ENCODE peak calls at places on chromosomes 12 and 14, in five cellular contexts. U is PC-9, Y is cardiac fibroblast, W is left ventricle myocardium inferior, Z is AG09309. H is an unnamed sample.

GRCh38 chr14:60317609-60318008 is 68.6 kb downstream of the PPM1A start:
- DNase-seq in U (no peak), Z (no peak), W (no peak), Y (no peak), H (no peak)

GRCh38 chr14:24165785-24166184 is 4.7 kb downstream of the IRF9 start:
- DNase-seq in W (no peak), U (no peak), Y (no peak), Z (no peak), H (no peak)

GRCh38 chr12:132191715-132192553 is 47.7 kb downstream of the NOC4L start:
- DNase-seq in Z (no peak), U (no peak), W (no peak), Y (no peak), H (no peak)

GRCh38 chr12:47811581-47812484 is 7.9 kb downstream of the HDAC7 start:
- DNase-seq in U (no peak), Z (peak; percentile 62), Y (peak; percentile 92), W (peak; percentile 70), H (no peak)

GRCh38 chr12:3920378-3921141 is 47.4 kb upstream of the PARP11 start:
- DNase-seq in Z (no peak), Y (no peak), W (no peak), U (no peak), H (no peak)

GRCh38 chr14:71932229-71932951 is at the start of gene RGS6:
- DNase-seq in U (no peak), Z (no peak), Y (peak; percentile 8), W (peak; percentile 34), H (no peak)

GRCh38 chr14:95896628-95897027 is 20.0 kb downstream of the TUNAR start:
- DNase-seq in Y (no peak), Z (no peak), U (no peak), W (no peak), H (no peak)

GRCh38 chr12:75665216-75665615 is 153.8 kb upstream of the KRR1 start:
- DNase-seq in U (no peak), Z (no peak), Y (no peak), W (no peak), H (no peak)

GRCh38 chr14:42192659-42193425 is 586.2 kb downstream of the LRFN5 start:
- DNase-seq in W (no peak), Z (peak; percentile 99), U (peak; percentile 16), Y (peak; percentile 90), H (peak; percentile 98)

GRCh38 chr12:14194572-14194971 is 170.9 kb upstream of the ATF7IP start:
- DNase-seq in Y (no peak), Z (no peak), W (no peak), U (no peak), H (no peak)

GRCh38 chr12:6233121-6233971 is 33.1 kb downstream of the CD9 start:
- DNase-seq in Y (peak; percentile 26), Z (no peak), U (no peak), W (no peak), H (no peak)

GRCh38 chr12:94925729-94926128 is 77.8 kb downstream of the NDUFA12 start:
- DNase-seq in Y (no peak), Z (no peak), W (no peak), U (no peak), H (no peak)

GRCh38 chr14:84468153-84468552 is 1061.8 kb upstream of the FLRT2 start:
- DNase-seq in Z (no peak), Y (no peak), W (no peak), U (no peak), H (no peak)

GRCh38 chr12:131103614-131104463 is 150.1 kb downstream of the ADGRD1 start:
- DNase-seq in Y (no peak), Z (no peak), W (no peak), U (no peak), H (no peak)

GRCh38 chr14:56216631-56217379 is 98.6 kb downstream of the PELI2 start:
- DNase-seq in Y (peak; percentile 57), W (peak; percentile 54), U (no peak), Z (no peak), H (no peak)

GRCh38 chr14:69274321-69274720 is 14.4 kb downstream of the GALNT16 start:
- DNase-seq in U (no peak), W (no peak), Z (no peak), Y (no peak), H (no peak)

GRCh38 chr12:4164591-4165558 is 108.7 kb upstream of the CCND2 start:
- DNase-seq in Y (peak; percentile 50), W (peak; percentile 40), Z (no peak), U (no peak), H (no peak)

GRCh38 chr12:66516133-66516532 is 162.7 kb downstream of the GRIP1 start:
- DNase-seq in Z (no peak), U (no peak), W (no peak), Y (no peak), H (no peak)

GRCh38 chr14:58866386-58866785 is 228.6 kb downstream of the DACT1 start:
- DNase-seq in U (no peak), Z (no peak), Y (peak; percentile 27), W (no peak), H (no peak)

GRCh38 chr12:70798016-70798768 is 122.3 kb downstream of the PTPRR start:
- DNase-seq in U (no peak), W (no peak), Z (no peak), Y (peak; percentile 1), H (no peak)

GRCh38 chr14:104223101-104223809 is 84.9 kb downstream of the KIF26A start:
- DNase-seq in U (no peak), W (no peak), Y (no peak), Z (no peak), H (no peak)

GRCh38 chr14:95442016-95442632 is 74.3 kb downstream of the SYNE3 start:
- DNase-seq in U (no peak), Y (no peak), Z (no peak), W (no peak), H (no peak)

GRCh38 chr12:96883571-96883970 is 23.5 kb upstream of the NEDD1 start:
- DNase-seq in W (no peak), U (no peak), Z (no peak), Y (no peak), H (no peak)

GRCh38 chr14:106506901-106507305 is 980.5 kb downstream of the TMEM121 start:
- DNase-seq in Z (no peak), W (no peak), Y (no peak), U (no peak), H (no peak)

GRCh38 chr14:51653096-51653814 is 1.5 kb downstream of the FRMD6 start:
- DNase-seq in U (peak; percentile 7), Z (no peak), Y (peak; percentile 91), W (no peak), H (peak; percentile 10)

GRCh38 chr12:30837595-30837994 is 82.8 kb upstream of the CAPRIN2 start:
- DNase-seq in Y (no peak), W (no peak), U (no peak), Z (no peak), H (no peak)

GRCh38 chr14:35117112-35117511 is 4.7 kb downstream of the PPP2R3C start:
- DNase-seq in Z (no peak), Y (no peak), W (no peak), U (no peak), H (no peak)

DNA sequence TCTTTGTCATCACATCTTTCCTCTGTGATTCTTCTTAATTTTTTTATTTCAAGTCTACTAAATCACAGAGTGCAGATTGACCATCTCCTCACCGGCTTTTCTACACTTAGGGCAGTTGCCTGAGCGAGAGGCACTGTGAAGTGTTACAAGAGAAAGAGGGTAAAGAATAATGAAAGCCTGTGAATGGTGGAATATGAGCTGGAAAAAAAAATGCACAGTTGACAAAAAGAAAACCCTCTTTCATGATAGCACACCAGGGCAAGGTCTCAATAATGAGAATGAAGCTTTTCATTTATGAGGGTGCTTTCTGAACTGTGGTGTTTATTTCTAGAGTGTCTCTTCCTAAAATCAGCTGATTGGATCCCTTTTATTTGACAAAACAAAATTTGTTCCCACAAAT is 106.2 kb upstream of the PDE3A start:
- DNase-seq in W (no peak), U (no peak), Z (no peak), Y (no peak), H (no peak)
- TF ChIP-seq CTCF in W (no peak), U (no peak), Z (no peak), Y (no peak), H (no peak)

GRCh38 chr14:91115986-91116385 is 2.1 kb downstream of the DGLUCY start:
- DNase-seq in W (no peak), Z (no peak), U (no peak), Y (peak; percentile 40), H (no peak)
- H3K4me3 ChIP-seq in W (peak overlapping the region; percentile 89), Z (no peak overlapping the region), U (peak overlapping the region; percentile 47), Y (no peak overlapping the region), H (no peak overlapping the region)

GRCh38 chr12:121811434-121812319 is 7.9 kb downstream of the SETD1B start:
- DNase-seq in Z (no peak), Y (peak; percentile 79), W (peak; percentile 74), U (peak; percentile 80), H (no peak)

GRCh38 chr12:121810833-121811433 is 7.1 kb downstream of the SETD1B start:
- DNase-seq in U (no peak), Y (no peak), W (no peak), Z (no peak), H (no peak)

GRCh38 chr12:121813951-121814350 is 10.1 kb downstream of the SETD1B start:
- DNase-seq in Z (no peak), U (no peak), Y (no peak), W (no peak), H (no peak)

GRCh38 chr12:121812921-121813896 is 9.4 kb downstream of the SETD1B start:
- DNase-seq in U (no peak), Y (peak; percentile 31), W (no peak), Z (no peak), H (no peak)

DNA sequence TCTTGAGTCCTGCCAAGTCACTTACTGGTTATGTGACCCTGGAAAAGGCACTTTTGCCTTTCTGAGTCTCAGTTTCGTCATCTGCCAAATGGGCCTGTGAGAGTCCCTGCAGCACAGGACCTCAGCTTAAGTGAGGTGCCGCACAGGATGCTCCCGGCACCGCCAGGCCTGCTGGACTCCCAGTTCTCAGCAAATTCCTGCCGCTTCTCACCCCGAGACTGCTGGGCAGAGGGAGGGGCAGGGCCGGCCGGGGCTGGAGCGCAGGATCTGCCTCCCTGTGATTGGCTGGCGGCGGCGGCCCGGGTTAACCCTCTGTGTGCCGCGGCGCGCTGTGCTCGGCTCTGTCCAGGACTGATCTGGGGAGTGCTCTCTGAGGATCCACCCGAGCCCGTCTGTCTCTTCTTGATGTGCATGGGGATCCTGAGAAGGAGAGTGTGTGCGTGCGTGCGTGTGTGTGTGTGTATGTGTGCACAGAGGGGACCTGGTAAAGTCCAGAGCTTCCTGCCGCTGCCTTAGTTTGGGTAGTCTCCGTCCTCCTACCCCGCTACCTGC is 8.6 kb downstream of the SETD1B start:
- DNase-seq in Y (peak; percentile 82), U (peak; percentile 72), W (peak; percentile 83), Z (no peak), H (no peak)
- TF ChIP-seq CTCF in Y (no peak), U (peak; percentile 58), W (peak; percentile 53), Z (no peak), H (no peak)

DNA sequence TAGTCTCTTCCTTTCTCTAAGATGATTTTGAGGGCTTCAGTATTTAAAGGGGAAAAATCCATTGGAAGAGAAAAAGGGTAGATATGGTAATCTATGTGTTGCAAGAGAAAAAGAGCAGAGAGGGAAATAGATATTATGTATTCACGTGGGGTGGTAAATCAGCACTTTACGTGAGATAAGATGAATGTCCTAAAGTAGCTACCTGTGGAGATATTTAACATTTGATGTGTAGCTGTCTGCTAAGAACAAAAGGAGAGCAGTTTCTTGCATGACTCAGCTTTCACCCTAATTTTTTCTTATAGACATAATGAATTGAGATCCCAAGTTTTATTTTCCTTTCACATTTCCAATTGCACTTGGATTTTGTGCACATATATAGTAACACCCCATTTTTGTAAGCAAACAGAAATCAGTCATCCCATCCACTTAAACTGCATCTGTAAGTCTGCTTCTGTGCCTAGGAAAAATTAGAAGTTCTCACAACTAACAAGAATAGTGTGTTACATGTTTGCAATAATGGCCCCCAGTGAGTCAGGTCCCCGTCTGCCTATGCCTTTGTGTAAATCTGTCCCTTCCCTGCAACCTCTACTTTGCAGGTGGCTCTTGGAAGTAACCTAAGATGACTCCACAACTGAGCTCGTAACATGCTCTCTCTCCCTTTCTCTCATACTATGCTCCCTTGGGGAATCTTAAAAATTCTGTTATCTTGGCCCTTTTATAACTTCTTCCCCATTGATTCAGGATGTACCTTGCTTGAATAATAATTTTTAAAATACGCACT is 3.6 kb downstream of the TMTC3 start:
- DNase-seq in Y (no peak), W (no peak), U (no peak), Z (no peak), H (no peak)
- H3K4me3 ChIP-seq in Y (no peak overlapping the region), W (no peak overlapping the region), U (no peak overlapping the region), Z (no peak overlapping the region), H (no peak overlapping the region)